ENCODE peak calls at places on chromosomes 16 and 17, in six cellular contexts. O, U, H, Q, L and Y are unnamed samples.

GRCh38 chr16:81480856-81481821 is 36.5 kb downstream of the CMIP start:
- DNase-seq in O (peak; percentile 89), U (peak; percentile 33), H (peak; percentile 48), Q (no peak), L (peak; percentile 21), Y (no peak)

GRCh38 chr17:81543756-81544155 is 8.4 kb downstream of the FAAP100 start:
- DNase-seq in O (no peak), U (no peak), H (no peak), Q (no peak), L (no peak), Y (no peak)

GRCh38 chr17:82175166-82175565 is 37.5 kb downstream of the CCDC57 start:
- DNase-seq in O (no peak), U (no peak), H (no peak), Q (no peak), L (no peak), Y (no peak)

GRCh38 chr16:67987460-67988160 is 7.3 kb upstream of the DPEP3 start:
- DNase-seq in O (no peak), U (peak; percentile 19), H (peak; percentile 35), Q (no peak), L (no peak), Y (no peak)

GRCh38 chr16:85262558-85263196 is 150.4 kb upstream of the CIBAR2 start:
- DNase-seq in O (no peak), U (no peak), H (no peak), Q (no peak), L (no peak), Y (no peak)

GRCh38 chr17:76734080-76734840 is 2.9 kb downstream of the SRSF2 start:
- DNase-seq in O (no peak), U (peak; percentile 42), H (peak; percentile 54), Q (no peak), L (no peak), Y (no peak)

GRCh38 chr16:66588981-66589713 is 9.9 kb downstream of the CMTM2 start:
- DNase-seq in O (peak; percentile 53), U (peak; percentile 25), H (peak; percentile 42), Q (peak; percentile 73), L (peak; percentile 64), Y (peak; percentile 54)

GRCh38 chr17:38322156-38322779 is 21.5 kb downstream of the GPR179 start:
- DNase-seq in O (peak; percentile 68), U (peak; percentile 23), H (peak; percentile 62), Q (peak; percentile 91), L (peak; percentile 62), Y (peak; percentile 52)

GRCh38 chr17:81463506-81463905 is 49.1 kb downstream of the ACTG1 start:
- DNase-seq in O (no peak), U (no peak), H (no peak), Q (no peak), L (no peak), Y (no peak)

GRCh38 chr16:85641776-85642176 is 28.7 kb downstream of the GSE1 start:
- DNase-seq in O (no peak), U (peak; percentile 25), H (no peak), Q (no peak), L (no peak), Y (no peak)

GRCh38 chr17:3796110-3796821 is 4.7 kb downstream of the ITGAE start:
- DNase-seq in O (peak; percentile 58), U (no peak), H (no peak), Q (no peak), L (peak; percentile 89), Y (peak; percentile 48)

GRCh38 chr17:28317965-28318758 is 838 bp upstream of the TMEM97 start:
- DNase-seq in O (no peak), U (no peak), H (no peak), Q (peak; percentile 72), L (peak; percentile 29), Y (no peak)

GRCh38 chr16:30893744-30894539 is at the start of gene BCL7C:
- DNase-seq in O (peak; percentile 85), U (peak; percentile 59), H (peak; percentile 91), Q (peak; percentile 93), L (peak; percentile 90), Y (peak; percentile 86)

GRCh38 chr17:66025551-66025950 is 166.4 kb downstream of the CEP112 start:
- DNase-seq in O (no peak), U (no peak), H (no peak), Q (no peak), L (no peak), Y (no peak)

GRCh38 chr17:1111599-1112443 is 68.0 kb downstream of the ABR start:
- DNase-seq in O (no peak), U (no peak), H (peak; percentile 66), Q (no peak), L (no peak), Y (no peak)

GRCh38 chr16:88685156-88686061 is 898 bp downstream of the SNAI3 start:
- DNase-seq in O (no peak), U (peak; percentile 37), H (peak; percentile 59), Q (peak; percentile 79), L (peak; percentile 72), Y (no peak)

GRCh38 chr17:68777243-68777855 is 176.2 kb upstream of the FAM20A start:
- DNase-seq in O (no peak), U (peak; percentile 59), H (peak; percentile 91), Q (peak; percentile 78), L (peak; percentile 4), Y (no peak)

GRCh38 chr16:88967800-88968588 is 9.0 kb downstream of the CBFA2T3 start:
- DNase-seq in O (peak; percentile 79), U (no peak), H (no peak), Q (no peak), L (peak; percentile 57), Y (no peak)

GRCh38 chr17:55420067-55420775 is 1.4 kb downstream of the MMD start:
- DNase-seq in O (no peak), U (no peak), H (no peak), Q (no peak), L (peak; percentile 30), Y (peak; percentile 42)

GRCh38 chr16:31331141-31331764 is 23.7 kb upstream of the ITGAX start:
- DNase-seq in O (peak; percentile 54), U (no peak), H (no peak), Q (no peak), L (peak; percentile 25), Y (no peak)

GRCh38 chr16:12433691-12434390 is 369.8 kb downstream of the CPPED1 start:
- DNase-seq in O (no peak), U (no peak), H (no peak), Q (no peak), L (no peak), Y (no peak)

GRCh38 chr17:76784926-76785325 is 47.0 kb downstream of the MFSD11 start:
- DNase-seq in O (no peak), U (no peak), H (no peak), Q (no peak), L (no peak), Y (no peak)

GRCh38 chr17:75812096-75813001 is 27.7 kb downstream of the UNK start:
- DNase-seq in O (no peak), U (no peak), H (no peak), Q (no peak), L (no peak), Y (no peak)

GRCh38 chr16:56525154-56525720 is 5.4 kb upstream of the BBS2 start:
- DNase-seq in O (no peak), U (no peak), H (peak; percentile 43), Q (no peak), L (no peak), Y (no peak)

GRCh38 chr17:29617481-29618271 is 5.0 kb downstream of the CORO6 start:
- DNase-seq in O (peak; percentile 77), U (peak; percentile 44), H (peak; percentile 70), Q (peak; percentile 92), L (peak; percentile 89), Y (peak; percentile 86)

GRCh38 chr17:10102817-10103216 is 95.6 kb downstream of the GAS7 start:
- DNase-seq in O (no peak), U (no peak), H (no peak), Q (no peak), L (no peak), Y (no peak)

GRCh38 chr16:740459-740763 is 386 bp downstream of the CIAO3 start:
- DNase-seq in O (no peak), U (no peak), H (no peak), Q (no peak), L (no peak), Y (no peak)

GRCh38 chr17:44293509-44294226 is 14.7 kb upstream of the RUNDC3A start:
- DNase-seq in O (no peak), U (no peak), H (no peak), Q (no peak), L (no peak), Y (no peak)

GRCh38 chr16:89861648-89862047 is 11.7 kb upstream of the TCF25 start:
- DNase-seq in O (no peak), U (no peak), H (no peak), Q (no peak), L (no peak), Y (no peak)

GRCh38 chr16:11386791-11387546 is 41.7 kb downstream of the RMI2 start:
- DNase-seq in O (peak; percentile 49), U (no peak), H (peak; percentile 45), Q (peak; percentile 92), L (no peak), Y (no peak)